ENCODE peak calls at places on chromosome 21, in nine cellular contexts. One of them, this sample, is unnamed.

GRCh38 chr21:38258803-38259485 is 2.2 kb downstream of the KCNJ15 start:
- DNase-seq in M059J: peak
- DNase-seq in cardiac muscle cell: peak
- DNase-seq in activated CD4-positive, alpha-beta memory T cell treated with anti-CD3 and anti-CD28 coated beads for 36 hours: no peak
- DNase-seq in astrocyte of the hippocampus: peak
- DNase-seq in GF-D8: no peak
- DNase-seq in AG04450: peak
- DNase-seq in HS-27A: no peak
- DNase-seq in epithelial cell of esophagus: peak
- DNase-seq in this sample: no peak

GRCh38 chr21:38306833-38307232 is 50.0 kb downstream of the KCNJ15 start:
- DNase-seq in epithelial cell of esophagus: peak
- DNase-seq in activated CD4-positive, alpha-beta memory T cell treated with anti-CD3 and anti-CD28 coated beads for 36 hours: no peak
- DNase-seq in HS-27A: no peak
- DNase-seq in M059J: peak
- DNase-seq in astrocyte of the hippocampus: peak
- DNase-seq in cardiac muscle cell: peak
- DNase-seq in AG04450: peak
- DNase-seq in GF-D8: no peak
- DNase-seq in this sample: no peak

GRCh38 chr21:35257413-35257812 is 208.3 kb upstream of the RUNX1 start:
- DNase-seq in activated CD4-positive, alpha-beta memory T cell treated with anti-CD3 and anti-CD28 coated beads for 36 hours: peak
- DNase-seq in M059J: peak
- DNase-seq in astrocyte of the hippocampus: peak
- DNase-seq in cardiac muscle cell: peak
- DNase-seq in AG04450: peak
- DNase-seq in GF-D8: no peak
- DNase-seq in HS-27A: peak
- DNase-seq in epithelial cell of esophagus: peak
- DNase-seq in this sample: no peak

GRCh38 chr21:21268061-21268471 is 269.9 kb downstream of the NCAM2 start:
- DNase-seq in GF-D8: no peak
- DNase-seq in activated CD4-positive, alpha-beta memory T cell treated with anti-CD3 and anti-CD28 coated beads for 36 hours: no peak
- DNase-seq in AG04450: no peak
- DNase-seq in epithelial cell of esophagus: no peak
- DNase-seq in astrocyte of the hippocampus: peak
- DNase-seq in HS-27A: no peak
- DNase-seq in cardiac muscle cell: peak
- DNase-seq in M059J: peak
- DNase-seq in this sample: no peak

GRCh38 chr21:36980280-36981048 is 14.0 kb upstream of the HLCS start:
- DNase-seq in epithelial cell of esophagus: peak
- DNase-seq in GF-D8: no peak
- DNase-seq in M059J: peak
- DNase-seq in AG04450: no peak
- DNase-seq in cardiac muscle cell: peak
- DNase-seq in HS-27A: no peak
- DNase-seq in astrocyte of the hippocampus: peak
- DNase-seq in activated CD4-positive, alpha-beta memory T cell treated with anti-CD3 and anti-CD28 coated beads for 36 hours: no peak
- DNase-seq in this sample: peak

GRCh38 chr21:39079617-39080016 is 103.6 kb downstream of the PSMG1 start:
- DNase-seq in astrocyte of the hippocampus: no peak
- DNase-seq in GF-D8: no peak
- DNase-seq in activated CD4-positive, alpha-beta memory T cell treated with anti-CD3 and anti-CD28 coated beads for 36 hours: no peak
- DNase-seq in M059J: no peak
- DNase-seq in cardiac muscle cell: peak
- DNase-seq in AG04450: no peak
- DNase-seq in HS-27A: no peak
- DNase-seq in epithelial cell of esophagus: peak
- DNase-seq in this sample: peak

GRCh38 chr21:36429672-36430546 is 44.7 kb downstream of the CHAF1B start:
- DNase-seq in HS-27A: peak
- DNase-seq in astrocyte of the hippocampus: peak
- DNase-seq in epithelial cell of esophagus: peak
- DNase-seq in GF-D8: peak
- DNase-seq in activated CD4-positive, alpha-beta memory T cell treated with anti-CD3 and anti-CD28 coated beads for 36 hours: peak
- DNase-seq in cardiac muscle cell: peak
- DNase-seq in AG04450: peak
- DNase-seq in M059J: peak
- DNase-seq in this sample: no peak

GRCh38 chr21:34936299-34936698 is 112.8 kb downstream of the RUNX1 start:
- DNase-seq in astrocyte of the hippocampus: peak
- DNase-seq in AG04450: no peak
- DNase-seq in cardiac muscle cell: no peak
- DNase-seq in M059J: no peak
- DNase-seq in activated CD4-positive, alpha-beta memory T cell treated with anti-CD3 and anti-CD28 coated beads for 36 hours: no peak
- DNase-seq in epithelial cell of esophagus: no peak
- DNase-seq in GF-D8: no peak
- DNase-seq in HS-27A: no peak
- DNase-seq in this sample: no peak

GRCh38 chr21:29405503-29406122 is 106.9 kb downstream of the BACH1 start:
- DNase-seq in HS-27A: no peak
- DNase-seq in M059J: no peak
- DNase-seq in GF-D8: no peak
- DNase-seq in cardiac muscle cell: no peak
- DNase-seq in epithelial cell of esophagus: no peak
- DNase-seq in astrocyte of the hippocampus: no peak
- DNase-seq in activated CD4-positive, alpha-beta memory T cell treated with anti-CD3 and anti-CD28 coated beads for 36 hours: no peak
- DNase-seq in AG04450: no peak
- DNase-seq in this sample: no peak

GRCh38 chr21:15953551-15954116 is 223.9 kb downstream of the USP25 start:
- DNase-seq in GF-D8: no peak
- DNase-seq in astrocyte of the hippocampus: peak
- DNase-seq in epithelial cell of esophagus: no peak
- DNase-seq in activated CD4-positive, alpha-beta memory T cell treated with anti-CD3 and anti-CD28 coated beads for 36 hours: no peak
- DNase-seq in cardiac muscle cell: no peak
- DNase-seq in M059J: no peak
- DNase-seq in HS-27A: no peak
- DNase-seq in AG04450: no peak
- DNase-seq in this sample: no peak

GRCh38 chr21:17758703-17759102 is 60.5 kb downstream of the C21orf91 start:
- DNase-seq in GF-D8: no peak
- DNase-seq in M059J: no peak
- DNase-seq in epithelial cell of esophagus: peak
- DNase-seq in HS-27A: no peak
- DNase-seq in cardiac muscle cell: no peak
- DNase-seq in AG04450: no peak
- DNase-seq in activated CD4-positive, alpha-beta memory T cell treated with anti-CD3 and anti-CD28 coated beads for 36 hours: no peak
- DNase-seq in astrocyte of the hippocampus: no peak
- DNase-seq in this sample: no peak

GRCh38 chr21:36706951-36707762 is 8.2 kb downstream of the SIM2 start:
- DNase-seq in activated CD4-positive, alpha-beta memory T cell treated with anti-CD3 and anti-CD28 coated beads for 36 hours: peak
- DNase-seq in GF-D8: no peak
- DNase-seq in HS-27A: no peak
- DNase-seq in astrocyte of the hippocampus: no peak
- DNase-seq in epithelial cell of esophagus: no peak
- DNase-seq in cardiac muscle cell: peak
- DNase-seq in AG04450: no peak
- DNase-seq in M059J: no peak
- DNase-seq in this sample: no peak

GRCh38 chr21:43658094-43658725 is 1.1 kb downstream of the HSF2BP start:
- DNase-seq in activated CD4-positive, alpha-beta memory T cell treated with anti-CD3 and anti-CD28 coated beads for 36 hours: no peak
- DNase-seq in M059J: no peak
- DNase-seq in AG04450: no peak
- DNase-seq in astrocyte of the hippocampus: no peak
- DNase-seq in epithelial cell of esophagus: no peak
- DNase-seq in cardiac muscle cell: no peak
- DNase-seq in HS-27A: no peak
- DNase-seq in GF-D8: no peak
- DNase-seq in this sample: no peak

GRCh38 chr21:41852929-41853320 is 26.2 kb downstream of the PRDM15 start:
- DNase-seq in astrocyte of the hippocampus: no peak
- DNase-seq in M059J: no peak
- DNase-seq in GF-D8: no peak
- DNase-seq in epithelial cell of esophagus: no peak
- DNase-seq in HS-27A: no peak
- DNase-seq in cardiac muscle cell: no peak
- DNase-seq in AG04450: no peak
- DNase-seq in activated CD4-positive, alpha-beta memory T cell treated with anti-CD3 and anti-CD28 coated beads for 36 hours: no peak
- DNase-seq in this sample: no peak

GRCh38 chr21:37071561-37072238 is 1.2 kb downstream of the PIGP start:
- DNase-seq in astrocyte of the hippocampus: peak
- DNase-seq in HS-27A: no peak
- DNase-seq in AG04450: no peak
- DNase-seq in cardiac muscle cell: peak
- DNase-seq in activated CD4-positive, alpha-beta memory T cell treated with anti-CD3 and anti-CD28 coated beads for 36 hours: peak
- DNase-seq in GF-D8: no peak
- DNase-seq in epithelial cell of esophagus: peak
- DNase-seq in M059J: peak
- DNase-seq in this sample: peak

GRCh38 chr21:32578107-32578691 is 7.1 kb downstream of the TCP10L start:
- DNase-seq in astrocyte of the hippocampus: no peak
- DNase-seq in activated CD4-positive, alpha-beta memory T cell treated with anti-CD3 and anti-CD28 coated beads for 36 hours: peak
- DNase-seq in cardiac muscle cell: peak
- DNase-seq in AG04450: no peak
- DNase-seq in GF-D8: no peak
- DNase-seq in HS-27A: no peak
- DNase-seq in epithelial cell of esophagus: peak
- DNase-seq in M059J: peak
- DNase-seq in this sample: no peak

GRCh38 chr21:26595971-26596370 is 22.9 kb upstream of the CYYR1 start:
- DNase-seq in epithelial cell of esophagus: no peak
- DNase-seq in HS-27A: no peak
- DNase-seq in AG04450: no peak
- DNase-seq in M059J: no peak
- DNase-seq in GF-D8: no peak
- DNase-seq in astrocyte of the hippocampus: no peak
- DNase-seq in activated CD4-positive, alpha-beta memory T cell treated with anti-CD3 and anti-CD28 coated beads for 36 hours: no peak
- DNase-seq in cardiac muscle cell: no peak
- DNase-seq in this sample: no peak

GRCh38 chr21:41726058-41726558 is 40.7 kb downstream of the RIPK4 start:
- DNase-seq in astrocyte of the hippocampus: no peak
- DNase-seq in GF-D8: no peak
- DNase-seq in HS-27A: no peak
- DNase-seq in epithelial cell of esophagus: no peak
- DNase-seq in AG04450: no peak
- DNase-seq in cardiac muscle cell: no peak
- DNase-seq in activated CD4-positive, alpha-beta memory T cell treated with anti-CD3 and anti-CD28 coated beads for 36 hours: no peak
- DNase-seq in M059J: no peak
- DNase-seq in this sample: no peak

GRCh38 chr21:36134820-36135390 is at the start of gene CBR3:
- DNase-seq in HS-27A: no peak
- DNase-seq in AG04450: no peak
- DNase-seq in epithelial cell of esophagus: peak
- DNase-seq in astrocyte of the hippocampus: peak
- DNase-seq in GF-D8: no peak
- DNase-seq in cardiac muscle cell: peak
- DNase-seq in activated CD4-positive, alpha-beta memory T cell treated with anti-CD3 and anti-CD28 coated beads for 36 hours: peak
- DNase-seq in M059J: peak
- DNase-seq in this sample: peak

GRCh38 chr21:25459365-25459764 is 147.9 kb downstream of the MRPL39 start:
- DNase-seq in AG04450: no peak
- DNase-seq in HS-27A: no peak
- DNase-seq in M059J: no peak
- DNase-seq in cardiac muscle cell: no peak
- DNase-seq in astrocyte of the hippocampus: no peak
- DNase-seq in GF-D8: no peak
- DNase-seq in epithelial cell of esophagus: no peak
- DNase-seq in activated CD4-positive, alpha-beta memory T cell treated with anti-CD3 and anti-CD28 coated beads for 36 hours: no peak
- DNase-seq in this sample: no peak

GRCh38 chr21:21101911-21102310 is 103.7 kb downstream of the NCAM2 start:
- DNase-seq in activated CD4-positive, alpha-beta memory T cell treated with anti-CD3 and anti-CD28 coated beads for 36 hours: no peak
- DNase-seq in M059J: peak
- DNase-seq in GF-D8: no peak
- DNase-seq in AG04450: peak
- DNase-seq in HS-27A: peak
- DNase-seq in astrocyte of the hippocampus: peak
- DNase-seq in epithelial cell of esophagus: no peak
- DNase-seq in cardiac muscle cell: peak
- DNase-seq in this sample: no peak

GRCh38 chr21:36732761-36733160 is 33.8 kb downstream of the SIM2 start:
- DNase-seq in astrocyte of the hippocampus: no peak
- DNase-seq in HS-27A: no peak
- DNase-seq in AG04450: no peak
- DNase-seq in M059J: no peak
- DNase-seq in activated CD4-positive, alpha-beta memory T cell treated with anti-CD3 and anti-CD28 coated beads for 36 hours: no peak
- DNase-seq in epithelial cell of esophagus: no peak
- DNase-seq in GF-D8: no peak
- DNase-seq in cardiac muscle cell: no peak
- DNase-seq in this sample: no peak

GRCh38 chr21:42583150-42583991 is 69.7 kb downstream of the SLC37A1 start:
- DNase-seq in epithelial cell of esophagus: no peak
- DNase-seq in M059J: no peak
- DNase-seq in activated CD4-positive, alpha-beta memory T cell treated with anti-CD3 and anti-CD28 coated beads for 36 hours: no peak
- DNase-seq in astrocyte of the hippocampus: no peak
- DNase-seq in HS-27A: no peak
- DNase-seq in cardiac muscle cell: no peak
- DNase-seq in GF-D8: no peak
- DNase-seq in AG04450: no peak
- DNase-seq in this sample: no peak

GRCh38 chr21:34129039-34129891 is 55.9 kb downstream of the MRPS6 start:
- DNase-seq in AG04450: peak
- DNase-seq in astrocyte of the hippocampus: peak
- DNase-seq in epithelial cell of esophagus: peak
- DNase-seq in GF-D8: no peak
- DNase-seq in HS-27A: peak
- DNase-seq in M059J: peak
- DNase-seq in cardiac muscle cell: peak
- DNase-seq in activated CD4-positive, alpha-beta memory T cell treated with anti-CD3 and anti-CD28 coated beads for 36 hours: peak
- DNase-seq in this sample: no peak

GRCh38 chr21:45285266-45285931 is 2.3 kb downstream of the POFUT2 start:
- DNase-seq in HS-27A: no peak
- DNase-seq in GF-D8: no peak
- DNase-seq in activated CD4-positive, alpha-beta memory T cell treated with anti-CD3 and anti-CD28 coated beads for 36 hours: peak
- DNase-seq in epithelial cell of esophagus: no peak
- DNase-seq in astrocyte of the hippocampus: no peak
- DNase-seq in M059J: no peak
- DNase-seq in AG04450: no peak
- DNase-seq in cardiac muscle cell: no peak
- DNase-seq in this sample: no peak

GRCh38 chr21:19236209-19236608 is 832.6 kb upstream of the TMPRSS15 start:
- DNase-seq in HS-27A: peak
- DNase-seq in astrocyte of the hippocampus: no peak
- DNase-seq in GF-D8: no peak
- DNase-seq in M059J: no peak
- DNase-seq in epithelial cell of esophagus: no peak
- DNase-seq in AG04450: no peak
- DNase-seq in cardiac muscle cell: no peak
- DNase-seq in activated CD4-positive, alpha-beta memory T cell treated with anti-CD3 and anti-CD28 coated beads for 36 hours: no peak
- DNase-seq in this sample: no peak

GRCh38 chr21:36849461-36849860 is 117.0 kb downstream of the HLCS start:
- DNase-seq in astrocyte of the hippocampus: no peak
- DNase-seq in epithelial cell of esophagus: no peak
- DNase-seq in cardiac muscle cell: no peak
- DNase-seq in GF-D8: no peak
- DNase-seq in AG04450: no peak
- DNase-seq in activated CD4-positive, alpha-beta memory T cell treated with anti-CD3 and anti-CD28 coated beads for 36 hours: no peak
- DNase-seq in HS-27A: no peak
- DNase-seq in M059J: no peak
- DNase-seq in this sample: no peak

GRCh38 chr21:18902641-18903040 is 499.1 kb upstream of the TMPRSS15 start:
- DNase-seq in epithelial cell of esophagus: no peak
- DNase-seq in AG04450: no peak
- DNase-seq in HS-27A: no peak
- DNase-seq in M059J: no peak
- DNase-seq in activated CD4-positive, alpha-beta memory T cell treated with anti-CD3 and anti-CD28 coated beads for 36 hours: no peak
- DNase-seq in astrocyte of the hippocampus: no peak
- DNase-seq in GF-D8: no peak
- DNase-seq in cardiac muscle cell: no peak
- DNase-seq in this sample: no peak

GRCh38 chr21:42424848-42425602 is 21.3 kb downstream of the UBASH3A start:
- DNase-seq in cardiac muscle cell: no peak
- DNase-seq in HS-27A: no peak
- DNase-seq in M059J: no peak
- DNase-seq in astrocyte of the hippocampus: no peak
- DNase-seq in GF-D8: peak
- DNase-seq in epithelial cell of esophagus: no peak
- DNase-seq in AG04450: no peak
- DNase-seq in activated CD4-positive, alpha-beta memory T cell treated with anti-CD3 and anti-CD28 coated beads for 36 hours: peak
- DNase-seq in this sample: no peak

GRCh38 chr21:33949516-33950424 is 34.2 kb upstream of the ATP5PO start:
- DNase-seq in GF-D8: no peak
- DNase-seq in M059J: no peak
- DNase-seq in activated CD4-positive, alpha-beta memory T cell treated with anti-CD3 and anti-CD28 coated beads for 36 hours: peak
- DNase-seq in HS-27A: no peak
- DNase-seq in AG04450: no peak
- DNase-seq in astrocyte of the hippocampus: no peak
- DNase-seq in cardiac muscle cell: no peak
- DNase-seq in epithelial cell of esophagus: no peak
- DNase-seq in this sample: no peak

GRCh38 chr21:33673473-33673872 is 31.2 kb downstream of the ITSN1 start:
- DNase-seq in astrocyte of the hippocampus: no peak
- DNase-seq in AG04450: no peak
- DNase-seq in activated CD4-positive, alpha-beta memory T cell treated with anti-CD3 and anti-CD28 coated beads for 36 hours: no peak
- DNase-seq in epithelial cell of esophagus: no peak
- DNase-seq in M059J: no peak
- DNase-seq in HS-27A: no peak
- DNase-seq in GF-D8: no peak
- DNase-seq in cardiac muscle cell: no peak
- DNase-seq in this sample: no peak

This sample was measured in Right ventricle myocardium inferior.